ENCODE peak calls at places on chromosomes 6 and 20, in seven cellular contexts. I, K, J, S, L, N and P are unnamed samples.
A peak's percentile ranks its signal among the peaks of the same experiment; 100 is the strongest.

GRCh38 chr6:142975272-142975805 is 30.4 kb upstream of the HIVEP2 start:
- DNase-seq in I (no peak), K (no peak), J (no peak), S (no peak), L (no peak), N (no peak), P (no peak)

GRCh38 chr6:1321715-1322114 is 9.8 kb downstream of the FOXQ1 start:
- DNase-seq in I (no peak), K (no peak), J (peak; percentile 67), S (no peak), L (no peak), N (no peak), P (no peak)

GRCh38 chr6:79750806-79751205 is 119.7 kb downstream of the SH3BGRL2 start:
- DNase-seq in I (no peak), K (no peak), J (no peak), S (no peak), L (no peak), N (no peak), P (no peak)

GRCh38 chr20:37336369-37337207 is 9.4 kb upstream of the SRC start:
- DNase-seq in I (peak; percentile 19), K (peak; percentile 44), J (peak; percentile 67), S (peak; percentile 74), L (peak; percentile 51), N (no peak), P (no peak)

GRCh38 chr6:121597654-121598053 is 162.2 kb downstream of the GJA1 start:
- DNase-seq in I (no peak), K (no peak), J (peak; percentile 78), S (peak; percentile 69), L (no peak), N (peak; percentile 58), P (no peak)

GRCh38 chr6:159104163-159104885 is 59.5 kb upstream of the TAGAP start:
- DNase-seq in I (peak; percentile 43), K (peak; percentile 84), J (peak; percentile 80), S (peak; percentile 93), L (peak; percentile 57), N (no peak), P (peak; percentile 40)

GRCh38 chr6:161166176-161166575 is 107.7 kb downstream of the AGPAT4 start:
- DNase-seq in I (no peak), K (no peak), J (no peak), S (no peak), L (no peak), N (no peak), P (no peak)

GRCh38 chr20:6501061-6501460 is 266.4 kb upstream of the BMP2 start:
- DNase-seq in I (no peak), K (no peak), J (peak; percentile 59), S (peak; percentile 10), L (no peak), N (peak; percentile 87), P (peak; percentile 81)

GRCh38 chr20:36391456-36391855 is 85.3 kb downstream of the DLGAP4 start:
- DNase-seq in I (no peak), K (no peak), J (peak; percentile 43), S (no peak), L (no peak), N (no peak), P (no peak)

GRCh38 chr6:13848553-13849150 is 34.3 kb upstream of the MCUR1 start:
- DNase-seq in I (no peak), K (no peak), J (no peak), S (no peak), L (no peak), N (no peak), P (no peak)

GRCh38 chr6:123091896-123092271 is 95.8 kb downstream of the CLVS2 start:
- DNase-seq in I (no peak), K (no peak), J (no peak), S (no peak), L (no peak), N (no peak), P (no peak)

DNA sequence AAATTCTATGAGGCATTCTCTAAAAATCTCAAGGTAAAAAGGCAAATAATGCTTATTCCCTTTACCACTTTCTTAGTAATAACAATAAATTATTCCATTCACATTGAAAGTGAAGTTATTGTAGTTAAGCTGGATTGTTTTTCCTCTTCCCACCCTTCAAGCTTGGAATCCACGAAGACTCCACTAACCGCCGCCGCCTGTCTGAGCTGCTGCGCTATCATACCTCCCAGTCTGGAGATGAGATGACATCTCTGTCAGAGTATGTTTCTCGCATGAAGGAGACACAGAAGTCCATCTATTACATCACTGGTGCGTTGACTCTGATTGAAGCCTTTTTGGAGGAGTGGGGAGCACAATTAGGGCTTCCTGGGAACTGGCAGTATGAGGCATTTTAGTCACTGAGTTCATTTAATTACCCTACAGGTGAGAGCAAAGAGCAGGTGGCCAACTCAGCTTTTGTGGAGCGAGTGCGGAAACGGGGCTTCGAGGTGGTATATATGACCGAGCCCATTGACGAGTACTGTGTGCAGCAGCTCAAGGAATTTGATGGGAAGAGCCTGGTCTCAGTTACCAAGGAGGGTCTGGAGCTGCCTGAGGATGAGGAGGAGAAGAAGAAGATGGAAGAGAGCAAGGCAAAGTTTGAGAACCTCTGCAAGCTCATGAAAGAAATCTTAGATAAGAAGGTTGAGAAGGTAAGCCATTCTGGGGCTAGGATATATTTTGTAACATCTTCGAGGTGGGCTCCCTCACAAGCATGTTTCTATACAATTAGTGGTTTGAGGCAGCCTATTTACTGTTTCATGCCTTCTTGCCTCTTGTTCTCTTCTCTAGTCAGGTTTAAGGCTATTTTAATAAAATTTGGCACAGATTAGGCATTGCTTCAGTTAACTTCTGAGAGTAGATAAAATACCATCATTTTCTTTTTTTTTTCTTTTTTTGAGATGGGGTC is 4.9 kb downstream of the HSP90AB1 start:
- DNase-seq in I (no peak), K (no peak), J (no peak), S (peak; percentile 23), L (no peak), N (no peak), P (no peak)
- H3K79me2 ChIP-seq in I (peaks cover 88% of the 10 kb centered on the region), K (peaks cover 81% of the 10 kb centered on the region), J (peaks cover 95% of the 10 kb centered on the region), S (peaks cover 88% of the 10 kb centered on the region), L (peaks cover 19% of the 10 kb centered on the region), N (peaks cover 96% of the 10 kb centered on the region), P (peaks cover 76% of the 10 kb centered on the region)

GRCh38 chr6:118630067-118630466 is 21.3 kb downstream of the CEP85L start:
- DNase-seq in I (no peak), K (no peak), J (no peak), S (no peak), L (no peak), N (no peak), P (no peak)
- H3K79me2 ChIP-seq in I (peaks cover 11% of the 10 kb centered on the region), K (peaks cover 96% of the 10 kb centered on the region), J (peaks cover 100% of the 10 kb centered on the region), S (peaks cover 85% of the 10 kb centered on the region), L (no peaks in the 10 kb centered on the region), N (peaks cover 95% of the 10 kb centered on the region), P (peaks cover 72% of the 10 kb centered on the region)

GRCh38 chr20:47705497-47705856 is 79.8 kb downstream of the SULF2 start:
- DNase-seq in I (no peak), K (no peak), J (no peak), S (no peak), L (no peak), N (no peak), P (no peak)
- H3K79me2 ChIP-seq in I (peaks cover 78% of the 10 kb centered on the region), K (no peaks in the 10 kb centered on the region), J (no peaks in the 10 kb centered on the region), S (no peaks in the 10 kb centered on the region), L (no peaks in the 10 kb centered on the region), N (no peaks in the 10 kb centered on the region), P (no peaks in the 10 kb centered on the region)

DNA sequence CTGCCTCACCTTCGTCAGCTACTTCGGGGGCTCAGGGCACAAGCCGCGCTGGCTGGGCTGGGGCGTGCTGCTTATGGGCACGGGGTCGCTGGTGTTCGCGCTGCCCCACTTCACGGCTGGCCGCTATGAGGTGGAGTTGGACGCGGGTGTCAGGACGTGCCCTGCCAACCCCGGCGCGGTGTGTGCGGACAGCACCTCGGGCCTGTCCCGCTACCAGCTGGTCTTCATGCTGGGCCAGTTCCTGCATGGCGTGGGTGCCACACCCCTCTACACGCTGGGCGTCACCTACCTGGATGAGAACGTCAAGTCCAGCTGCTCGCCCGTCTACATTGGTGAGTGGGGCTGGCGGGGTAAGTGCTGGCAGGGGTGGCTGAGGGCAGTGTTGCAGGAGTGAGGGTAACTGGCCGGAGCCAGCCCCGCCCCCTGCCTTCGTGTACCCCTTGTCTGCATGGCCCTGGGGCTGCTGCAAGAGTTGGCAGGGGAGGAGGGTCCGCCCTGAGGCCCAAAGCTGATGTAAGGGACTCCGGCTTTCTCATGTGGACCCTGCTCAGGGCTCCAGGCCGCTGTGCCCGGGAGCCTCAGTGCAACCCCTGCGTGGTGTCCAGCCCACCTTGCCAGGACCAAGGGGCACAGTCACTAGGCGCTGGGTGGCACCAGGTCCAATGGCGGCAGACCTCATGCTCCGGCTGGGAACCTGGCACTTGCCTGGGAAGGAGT is 14.8 kb downstream of the SLCO4A1 start:
- DNase-seq in I (no peak), K (no peak), J (no peak), S (no peak), L (peak; percentile 61), N (no peak), P (no peak)
- H3K79me2 ChIP-seq in I (peaks cover 87% of the 10 kb centered on the region), K (no peaks in the 10 kb centered on the region), J (no peaks in the 10 kb centered on the region), S (no peaks in the 10 kb centered on the region), L (no peaks in the 10 kb centered on the region), N (no peaks in the 10 kb centered on the region), P (peaks cover 2% of the 10 kb centered on the region)

GRCh38 chr20:25532015-25532751 is 53.1 kb downstream of the NINL start:
- DNase-seq in I (no peak), K (no peak), J (no peak), S (no peak), L (peak; percentile 58), N (no peak), P (peak; percentile 31)
- H3K79me2 ChIP-seq in I (no peaks in the 10 kb centered on the region), K (peaks cover 94% of the 10 kb centered on the region), J (peaks cover 3% of the 10 kb centered on the region), S (peaks cover 29% of the 10 kb centered on the region), L (no peaks in the 10 kb centered on the region), N (peaks cover 25% of the 10 kb centered on the region), P (peaks cover 5% of the 10 kb centered on the region)

DNA sequence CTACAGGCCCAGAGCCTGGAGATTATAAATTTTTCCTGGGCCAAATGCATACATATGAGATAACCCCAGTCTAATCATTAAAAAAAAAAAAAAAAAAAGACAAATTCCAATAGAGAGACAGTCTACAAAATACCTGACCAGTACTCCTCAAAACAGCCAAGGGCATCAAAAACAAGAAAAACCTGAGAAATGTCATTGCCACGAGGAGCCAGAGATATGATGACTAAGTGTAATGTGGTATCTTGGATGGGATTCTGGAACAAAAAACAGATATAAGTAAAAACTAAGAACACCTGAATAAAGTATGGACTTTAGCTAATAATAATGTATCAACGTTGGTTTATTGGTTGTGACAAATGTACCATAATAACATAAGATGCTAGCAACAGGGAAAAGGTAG is 24.9 kb downstream of the UBE2V1 start:
- DNase-seq in I (no peak), K (no peak), J (no peak), S (no peak), L (peak; percentile 59), N (no peak), P (no peak)
- H3K79me2 ChIP-seq in I (peaks cover 51% of the 10 kb centered on the region), K (peaks cover 51% of the 10 kb centered on the region), J (peaks cover 99% of the 10 kb centered on the region), S (peaks cover 94% of the 10 kb centered on the region), L (peaks cover 4% of the 10 kb centered on the region), N (peaks cover 80% of the 10 kb centered on the region), P (peaks cover 51% of the 10 kb centered on the region)